ENCODE peak calls at places on chromosomes 3 and 15, in five cellular contexts. One of them, this sample, is unnamed.

GRCh38 chr15:45555914-45556608 is 31.1 kb upstream of the BLOC1S6 start:
- DNase-seq in IMR-90: no peak
- DNase-seq in keratinocyte: no peak
- DNase-seq in fibroblast of lung: no peak
- DNase-seq in neural progenitor cell: no peak
- DNase-seq in this sample: no peak

GRCh38 chr15:85860394-85861161 is 65.9 kb upstream of the KLHL25 start:
- DNase-seq in fibroblast of lung: no peak
- DNase-seq in neural progenitor cell: no peak
- DNase-seq in keratinocyte: no peak
- DNase-seq in IMR-90: no peak
- DNase-seq in this sample: no peak

GRCh38 chr3:182436547-182436946 is 356.8 kb upstream of the ATP11B start:
- DNase-seq in IMR-90: no peak
- DNase-seq in keratinocyte: no peak
- DNase-seq in fibroblast of lung: no peak
- DNase-seq in neural progenitor cell: no peak
- DNase-seq in this sample: no peak

GRCh38 chr15:26126819-26127387 is 263.8 kb upstream of the ATP10A start:
- DNase-seq in fibroblast of lung: no peak
- DNase-seq in neural progenitor cell: no peak
- DNase-seq in IMR-90: no peak
- DNase-seq in keratinocyte: no peak
- DNase-seq in this sample: no peak

GRCh38 chr3:144403040-144403457 is 431.4 kb downstream of the DIPK2A start:
- DNase-seq in neural progenitor cell: no peak
- DNase-seq in keratinocyte: no peak
- DNase-seq in IMR-90: no peak
- DNase-seq in fibroblast of lung: peak; percentile 23
- DNase-seq in this sample: no peak

GRCh38 chr15:68372291-68372811 is 59.6 kb downstream of the ITGA11 start:
- DNase-seq in fibroblast of lung: peak; percentile 33
- DNase-seq in IMR-90: no peak
- DNase-seq in keratinocyte: no peak
- DNase-seq in neural progenitor cell: peak; percentile 75
- DNase-seq in this sample: no peak

GRCh38 chr15:39936187-39936586 is 2.3 kb downstream of the EIF2AK4 start:
- DNase-seq in IMR-90: peak; percentile 64
- DNase-seq in keratinocyte: no peak
- DNase-seq in neural progenitor cell: no peak
- DNase-seq in fibroblast of lung: peak; percentile 37
- DNase-seq in this sample: no peak

GRCh38 chr3:194824100-194824499 is 138.4 kb downstream of the FAM43A start:
- DNase-seq in IMR-90: no peak
- DNase-seq in keratinocyte: no peak
- DNase-seq in neural progenitor cell: no peak
- DNase-seq in fibroblast of lung: no peak
- DNase-seq in this sample: no peak

GRCh38 chr3:169748670-169749069 is 16.2 kb downstream of the TERC start:
- DNase-seq in neural progenitor cell: no peak
- DNase-seq in keratinocyte: peak; percentile 48
- DNase-seq in IMR-90: no peak
- DNase-seq in fibroblast of lung: no peak
- DNase-seq in this sample: no peak

GRCh38 chr15:71572452-71573053 is 237.8 kb upstream of the NR2E3 start:
- DNase-seq in keratinocyte: peak; percentile 88
- DNase-seq in fibroblast of lung: peak; percentile 23
- DNase-seq in IMR-90: no peak
- DNase-seq in neural progenitor cell: peak; percentile 40
- DNase-seq in this sample: no peak

GRCh38 chr3:185103359-185104127 is 49.3 kb downstream of the C3orf70 start:
- DNase-seq in neural progenitor cell: no peak
- DNase-seq in fibroblast of lung: no peak
- DNase-seq in IMR-90: no peak
- DNase-seq in keratinocyte: no peak
- DNase-seq in this sample: no peak

DNA sequence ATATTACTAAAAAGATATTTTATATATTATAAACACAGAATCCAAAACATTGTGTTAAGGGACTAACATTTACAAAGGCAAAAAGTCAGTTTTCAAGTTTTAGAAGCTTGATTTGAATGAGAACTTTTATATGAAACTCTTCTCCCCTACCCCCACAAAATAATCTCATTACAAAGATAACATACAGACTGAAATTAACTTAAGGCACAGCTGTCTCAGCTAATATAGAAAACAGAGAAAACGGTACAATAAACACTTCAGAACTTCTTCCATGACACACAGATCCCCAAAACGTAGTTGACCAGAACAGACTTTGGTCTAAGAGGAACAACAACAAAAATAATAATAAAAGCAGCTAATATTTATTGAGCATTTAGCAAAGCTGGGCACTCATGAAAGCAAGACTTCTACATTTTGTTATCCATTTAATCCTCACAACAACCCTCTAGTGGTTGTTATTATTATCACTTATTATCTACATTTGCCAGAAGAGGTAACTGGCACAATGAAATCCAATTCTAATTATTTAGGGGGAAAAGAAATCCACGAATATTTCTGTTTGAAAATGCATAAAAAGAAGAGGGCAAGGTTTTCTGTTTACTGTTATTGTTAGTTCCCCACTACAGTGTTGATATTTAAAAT is 68.1 kb downstream of the PFN2 start:
- DNase-seq in keratinocyte: no peak
- DNase-seq in fibroblast of lung: peak; percentile 8
- DNase-seq in IMR-90: no peak
- DNase-seq in neural progenitor cell: no peak
- DNase-seq in this sample: no peak
- TF ChIP-seq CTCF in keratinocyte: peak; percentile 17
- TF ChIP-seq CTCF in fibroblast of lung: peak; percentile 34
- TF ChIP-seq CTCF in IMR-90: no peak
- TF ChIP-seq CTCF in neural progenitor cell: peak; percentile 26
- TF ChIP-seq CTCF in this sample: no peak

GRCh38 chr15:60390931-60391501 is 6.8 kb downstream of the ANXA2 start:
- DNase-seq in neural progenitor cell: peak; percentile 88
- DNase-seq in IMR-90: peak; percentile 83
- DNase-seq in fibroblast of lung: peak; percentile 85
- DNase-seq in keratinocyte: peak; percentile 73
- DNase-seq in this sample: no peak

GRCh38 chr15:60392601-60392985 is 5.2 kb downstream of the ANXA2 start:
- DNase-seq in keratinocyte: peak; percentile 65
- DNase-seq in neural progenitor cell: no peak
- DNase-seq in fibroblast of lung: peak; percentile 78
- DNase-seq in IMR-90: peak; percentile 78
- DNase-seq in this sample: no peak

GRCh38 chr15:60390231-60390630 is 7.6 kb downstream of the ANXA2 start:
- DNase-seq in neural progenitor cell: no peak
- DNase-seq in keratinocyte: peak; percentile 41
- DNase-seq in IMR-90: no peak
- DNase-seq in fibroblast of lung: no peak
- DNase-seq in this sample: no peak

GRCh38 chr15:60392986-60393811 is 4.6 kb downstream of the ANXA2 start:
- DNase-seq in neural progenitor cell: no peak
- DNase-seq in keratinocyte: peak; percentile 86
- DNase-seq in IMR-90: peak; percentile 98
- DNase-seq in fibroblast of lung: peak; percentile 98
- DNase-seq in this sample: no peak

DNA sequence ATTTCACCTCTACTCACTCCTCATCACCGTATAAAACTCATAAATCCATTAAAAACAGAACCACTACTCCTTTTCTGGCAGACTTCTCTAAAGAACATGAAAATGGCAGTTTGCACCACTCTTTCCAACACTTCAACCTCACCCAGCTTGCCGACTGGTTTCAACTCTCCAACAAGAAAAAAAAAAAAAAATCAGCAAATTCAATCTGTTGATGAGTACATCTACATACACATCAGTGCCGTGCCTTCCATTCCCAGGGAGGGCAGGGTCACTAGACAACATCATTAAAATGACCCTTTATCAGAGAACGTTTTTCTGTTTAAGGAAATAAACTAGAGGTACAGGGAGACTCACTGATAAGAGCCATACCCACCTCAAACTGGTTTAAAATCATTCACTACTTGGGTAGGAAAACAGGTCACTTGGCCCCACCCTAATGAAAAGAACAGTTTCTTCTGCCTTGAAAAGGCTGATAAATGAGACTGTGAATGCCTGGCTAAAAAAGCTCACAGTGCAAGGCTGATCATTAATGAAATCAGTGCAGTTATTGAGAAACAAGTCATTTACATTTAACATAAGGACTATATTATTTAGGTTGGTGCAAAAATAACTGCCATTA is 6.0 kb downstream of the ANXA2 start:
- DNase-seq in keratinocyte: peak; percentile 48
- DNase-seq in IMR-90: no peak
- DNase-seq in fibroblast of lung: no peak
- DNase-seq in neural progenitor cell: no peak
- DNase-seq in this sample: no peak
- H4K20me1 ChIP-seq in keratinocyte: peaks cover 69% of the 10 kb centered on the region
- H4K20me1 ChIP-seq in IMR-90: peaks cover 99% of the 10 kb centered on the region
- H4K20me1 ChIP-seq in fibroblast of lung: peaks cover 9% of the 10 kb centered on the region
- H4K20me1 ChIP-seq in neural progenitor cell: peaks cover 26% of the 10 kb centered on the region
- H4K20me1 ChIP-seq in this sample: no peaks in the 10 kb centered on the region

GRCh38 chr3:57095361-57095760 is 34.9 kb downstream of the SPATA12 start:
- DNase-seq in fibroblast of lung: no peak
- DNase-seq in IMR-90: no peak
- DNase-seq in neural progenitor cell: no peak
- DNase-seq in keratinocyte: no peak
- DNase-seq in this sample: no peak

GRCh38 chr3:57094011-57094535 is 33.6 kb downstream of the SPATA12 start:
- DNase-seq in keratinocyte: no peak
- DNase-seq in neural progenitor cell: no peak
- DNase-seq in fibroblast of lung: no peak
- DNase-seq in IMR-90: no peak
- DNase-seq in this sample: no peak

GRCh38 chr3:57093489-57093888 is 33.0 kb downstream of the SPATA12 start:
- DNase-seq in IMR-90: no peak
- DNase-seq in neural progenitor cell: no peak
- DNase-seq in fibroblast of lung: no peak
- DNase-seq in keratinocyte: no peak
- DNase-seq in this sample: no peak

GRCh38 chr3:57091874-57092273 is 31.4 kb downstream of the SPATA12 start:
- DNase-seq in fibroblast of lung: no peak
- DNase-seq in keratinocyte: no peak
- DNase-seq in IMR-90: no peak
- DNase-seq in neural progenitor cell: no peak
- DNase-seq in this sample: no peak

GRCh38 chr3:57094606-57095005 is 34.1 kb downstream of the SPATA12 start:
- DNase-seq in keratinocyte: no peak
- DNase-seq in neural progenitor cell: no peak
- DNase-seq in IMR-90: peak; percentile 73
- DNase-seq in fibroblast of lung: peak; percentile 72
- DNase-seq in this sample: no peak
- H3K4me2 ChIP-seq in keratinocyte: no peak overlapping the region
- H3K4me2 ChIP-seq in neural progenitor cell: no peak overlapping the region
- H3K4me2 ChIP-seq in IMR-90: peak overlapping the region; percentile 18
- H3K4me2 ChIP-seq in fibroblast of lung: no peak overlapping the region
- H3K4me2 ChIP-seq in this sample: no peak overlapping the region

GRCh38 chr3:127739347-127740135 is 66.8 kb downstream of the ABTB1 start:
- DNase-seq in neural progenitor cell: no peak
- DNase-seq in keratinocyte: no peak
- DNase-seq in fibroblast of lung: peak; percentile 45
- DNase-seq in IMR-90: peak; percentile 36
- DNase-seq in this sample: no peak
- TF ChIP-seq CTCF in neural progenitor cell: no peak
- TF ChIP-seq CTCF in keratinocyte: no peak
- TF ChIP-seq CTCF in fibroblast of lung: no peak
- TF ChIP-seq CTCF in IMR-90: no peak
- TF ChIP-seq CTCF in this sample: no peak

DNA sequence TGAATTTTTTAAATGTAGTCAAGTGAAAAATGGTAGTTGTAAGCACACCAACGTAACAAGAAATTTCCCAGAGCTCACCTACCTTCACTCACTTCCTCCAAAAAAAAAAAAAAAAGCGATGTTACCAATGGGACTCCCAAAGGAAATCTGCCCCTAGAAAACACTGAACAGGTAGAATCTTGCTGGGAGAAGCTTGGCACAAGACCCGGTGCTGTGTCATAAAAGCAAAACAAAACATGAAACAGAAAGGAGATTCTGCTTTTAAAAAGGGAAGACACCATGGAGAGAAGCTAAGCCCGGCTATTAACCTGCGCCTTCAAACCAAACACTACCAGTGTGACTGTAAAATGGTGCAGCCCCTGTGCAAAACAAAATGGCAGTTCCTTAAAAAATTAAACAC is 40.5 kb downstream of the PGPEP1L start:
- DNase-seq in IMR-90: no peak
- DNase-seq in neural progenitor cell: no peak
- DNase-seq in keratinocyte: no peak
- DNase-seq in fibroblast of lung: no peak
- DNase-seq in this sample: no peak
- H4K20me1 ChIP-seq in IMR-90: no peaks in the 10 kb centered on the region
- H4K20me1 ChIP-seq in neural progenitor cell: no peaks in the 10 kb centered on the region
- H4K20me1 ChIP-seq in keratinocyte: no peaks in the 10 kb centered on the region
- H4K20me1 ChIP-seq in fibroblast of lung: no peaks in the 10 kb centered on the region
- H4K20me1 ChIP-seq in this sample: no peaks in the 10 kb centered on the region

GRCh38 chr15:77517579-77517978 is 96.9 kb downstream of the HMG20A start:
- DNase-seq in fibroblast of lung: no peak
- DNase-seq in neural progenitor cell: no peak
- DNase-seq in keratinocyte: no peak
- DNase-seq in IMR-90: no peak
- DNase-seq in this sample: no peak

GRCh38 chr15:77518458-77518857 is 97.8 kb downstream of the HMG20A start:
- DNase-seq in keratinocyte: no peak
- DNase-seq in neural progenitor cell: no peak
- DNase-seq in IMR-90: no peak
- DNase-seq in fibroblast of lung: no peak
- DNase-seq in this sample: no peak

GRCh38 chr15:77516076-77516475 is 95.4 kb downstream of the HMG20A start:
- DNase-seq in fibroblast of lung: no peak
- DNase-seq in neural progenitor cell: no peak
- DNase-seq in IMR-90: no peak
- DNase-seq in keratinocyte: no peak
- DNase-seq in this sample: no peak

GRCh38 chr15:77515613-77516012 is 94.9 kb downstream of the HMG20A start:
- DNase-seq in keratinocyte: no peak
- DNase-seq in IMR-90: no peak
- DNase-seq in neural progenitor cell: no peak
- DNase-seq in fibroblast of lung: no peak
- DNase-seq in this sample: no peak

GRCh38 chr15:77516786-77517185 is 96.1 kb downstream of the HMG20A start:
- DNase-seq in neural progenitor cell: no peak
- DNase-seq in fibroblast of lung: no peak
- DNase-seq in keratinocyte: no peak
- DNase-seq in IMR-90: no peak
- DNase-seq in this sample: no peak
- H3K4me2 ChIP-seq in neural progenitor cell: no peak overlapping the region
- H3K4me2 ChIP-seq in fibroblast of lung: no peak overlapping the region
- H3K4me2 ChIP-seq in keratinocyte: no peak overlapping the region
- H3K4me2 ChIP-seq in IMR-90: no peak overlapping the region
- H3K4me2 ChIP-seq in this sample: no peak overlapping the region

GRCh38 chr3:187130346-187131066 is 8.8 kb downstream of the RPL39L start:
- DNase-seq in keratinocyte: no peak
- DNase-seq in fibroblast of lung: peak; percentile 68
- DNase-seq in IMR-90: peak; percentile 62
- DNase-seq in neural progenitor cell: no peak
- DNase-seq in this sample: no peak

GRCh38 chr3:187120324-187120723 is 19.0 kb downstream of the RPL39L start:
- DNase-seq in fibroblast of lung: no peak
- DNase-seq in IMR-90: no peak
- DNase-seq in neural progenitor cell: no peak
- DNase-seq in keratinocyte: no peak
- DNase-seq in this sample: no peak

GRCh38 chr3:187122261-187122660 is 17.0 kb downstream of the RPL39L start:
- DNase-seq in fibroblast of lung: no peak
- DNase-seq in neural progenitor cell: no peak
- DNase-seq in keratinocyte: no peak
- DNase-seq in IMR-90: peak; percentile 31
- DNase-seq in this sample: no peak

GRCh38 chr3:187125319-187126031 is 13.8 kb downstream of the RPL39L start:
- DNase-seq in neural progenitor cell: no peak
- DNase-seq in fibroblast of lung: no peak
- DNase-seq in IMR-90: no peak
- DNase-seq in keratinocyte: no peak
- DNase-seq in this sample: no peak
- TF ChIP-seq CTCF in neural progenitor cell: no peak
- TF ChIP-seq CTCF in fibroblast of lung: no peak
- TF ChIP-seq CTCF in IMR-90: no peak
- TF ChIP-seq CTCF in keratinocyte: no peak
- TF ChIP-seq CTCF in this sample: no peak

This sample was measured in DND-41.